ENCODE peak calls at places on chromosomes 16 and 17, in five cellular contexts. F, X, N, H and K are unnamed samples.

GRCh38 chr17:29582767-29583166 is 6.7 kb downstream of the GIT1 start:
- DNase-seq in X (no peak), H (no peak), N (no peak), F (no peak), K (peak; percentile 84)

GRCh38 chr17:68658999-68659780 is 58.0 kb upstream of the FAM20A start:
- DNase-seq in N (no peak), X (no peak), F (no peak), H (no peak), K (no peak)

GRCh38 chr16:2520097-2520783 is at the start of gene AMDHD2:
- DNase-seq in X (peak; percentile 68), F (peak; percentile 94), N (peak; percentile 81), H (peak; percentile 68), K (peak; percentile 78)

GRCh38 chr16:13332713-13333255 is 431.4 kb downstream of the SHISA9 start:
- DNase-seq in F (no peak), H (no peak), X (no peak), N (no peak), K (no peak)

GRCh38 chr16:67430504-67431076 is 331 bp upstream of the HSD11B2 start:
- DNase-seq in H (no peak), F (peak; percentile 57), X (no peak), N (no peak), K (no peak)

GRCh38 chr16:23174622-23175021 is 7.9 kb upstream of the SCNN1G start:
- DNase-seq in X (no peak), N (no peak), F (peak; percentile 36), H (no peak), K (no peak)

GRCh38 chr17:81049973-81050551 is 15.1 kb downstream of the BAIAP2 start:
- DNase-seq in X (no peak), H (no peak), F (no peak), N (no peak), K (no peak)

GRCh38 chr17:73798111-73798748 is 154.0 kb upstream of the SDK2 start:
- DNase-seq in H (no peak), X (no peak), F (no peak), N (no peak), K (no peak)

GRCh38 chr17:59530561-59530960 is 34.8 kb upstream of the DHX40 start:
- DNase-seq in H (no peak), X (no peak), N (no peak), F (no peak), K (no peak)

GRCh38 chr16:1884155-1884760 is 12.3 kb upstream of the MEIOB start:
- DNase-seq in F (peak; percentile 32), N (no peak), H (no peak), X (peak; percentile 10), K (no peak)

GRCh38 chr16:23369416-23369815 is 67.3 kb downstream of the SCNN1B start:
- DNase-seq in X (no peak), F (no peak), N (no peak), H (no peak), K (no peak)

GRCh38 chr17:80705988-80706387 is 161.3 kb downstream of the RPTOR start:
- DNase-seq in F (no peak), N (no peak), H (no peak), X (no peak), K (no peak)

GRCh38 chr17:57085448-57086068 is 512 bp downstream of the AKAP1 start:
- DNase-seq in X (peak; percentile 50), H (no peak), F (peak; percentile 75), N (no peak), K (peak; percentile 46)

GRCh38 chr16:50719401-50720337 is 22.2 kb upstream of the CYLD start:
- DNase-seq in X (peak; percentile 21), H (no peak), N (no peak), F (peak; percentile 46), K (no peak)

GRCh38 chr16:56938664-56939513 is 6.9 kb downstream of the HERPUD1 start:
- DNase-seq in F (peak; percentile 54), H (no peak), N (no peak), X (no peak), K (no peak)

GRCh38 chr17:40824015-40824832 is 1.8 kb upstream of the KRT10 start:
- DNase-seq in H (no peak), X (no peak), F (no peak), N (no peak), K (no peak)